ENCODE peak calls at places on chromosomes 6 and 20, in seven cellular contexts. B is psoas muscle; Z is mesothelial cell of epicardium; H is heart left ventricle; T is CD8-positive, alpha-beta T cell; C is CD4-positive, alpha-beta T cell; E is dorsolateral prefrontal cortex. U is an unnamed sample.

GRCh38 chr20:57399587-57400261 is 8.5 kb downstream of the RBM38 start:
- DNase-seq in B (peak; percentile 41), Z (no peak), H (peak; percentile 54), T (no peak), C (no peak), E (no peak), U (no peak)

GRCh38 chr6:105135056-105135455 is 44.8 kb downstream of the POPDC3 start:
- DNase-seq in B (no peak), Z (no peak), H (no peak), T (no peak), C (no peak), E (no peak), U (no peak)

GRCh38 chr20:23298155-23298554 is 52.4 kb upstream of the NXT1 start:
- DNase-seq in B (no peak), Z (no peak), H (no peak), T (no peak), C (no peak), E (no peak), U (no peak)

GRCh38 chr6:27178860-27179259 is 68.6 kb upstream of the PRSS16 start:
- DNase-seq in B (no peak), Z (no peak), H (no peak), T (no peak), C (no peak), E (no peak), U (no peak)

GRCh38 chr20:9966966-9967365 is 67.8 kb upstream of the ANKEF1 start:
- DNase-seq in B (no peak), Z (no peak), H (no peak), T (no peak), C (no peak), E (no peak), U (no peak)

GRCh38 chr6:3285049-3285639 is 26.4 kb downstream of the PSMG4 start:
- DNase-seq in B (no peak), Z (no peak), H (no peak), T (no peak), C (no peak), E (no peak), U (no peak)

GRCh38 chr6:73523434-73524123 is 2.7 kb upstream of the EEF1A1 start:
- DNase-seq in B (peak; percentile 41), Z (no peak), H (peak; percentile 65), T (peak; percentile 66), C (peak; percentile 57), E (no peak), U (peak; percentile 84)

GRCh38 chr6:83258517-83258916 is 65.4 kb downstream of the RWDD2A start:
- DNase-seq in B (no peak), Z (no peak), H (no peak), T (no peak), C (no peak), E (no peak), U (no peak)

GRCh38 chr6:148342146-148343027 is at the start of gene SASH1:
- DNase-seq in B (peak; percentile 64), Z (peak; percentile 66), H (peak; percentile 68), T (no peak), C (no peak), E (peak; percentile 80), U (peak; percentile 87)

GRCh38 chr20:17871181-17871580 is 97.4 kb downstream of the SNX5 start:
- DNase-seq in B (no peak), Z (no peak), H (no peak), T (no peak), C (no peak), E (no peak), U (no peak)

GRCh38 chr6:100404051-100404450 is 60.7 kb downstream of the SIM1 start:
- DNase-seq in B (no peak), Z (no peak), H (no peak), T (no peak), C (no peak), E (no peak), U (no peak)

GRCh38 chr20:46027245-46027853 is 1.7 kb upstream of the SLC12A5 start:
- DNase-seq in B (no peak), Z (peak; percentile 66), H (peak; percentile 30), T (no peak), C (no peak), E (no peak), U (no peak)

GRCh38 chr6:108544586-108544985 is 16.1 kb upstream of the FOXO3 start:
- DNase-seq in B (no peak), Z (no peak), H (no peak), T (no peak), C (no peak), E (no peak), U (no peak)

GRCh38 chr20:24950836-24951525 is 1.9 kb downstream of the CST7 start:
- DNase-seq in B (no peak), Z (no peak), H (no peak), T (no peak), C (no peak), E (peak; percentile 59), U (peak; percentile 78)

GRCh38 chr6:85240787-85241186 is 209.1 kb upstream of the NT5E start:
- DNase-seq in B (no peak), Z (no peak), H (no peak), T (no peak), C (no peak), E (no peak), U (no peak)

GRCh38 chr20:50113420-50114224 is 672 bp upstream of the UBE2V1 start:
- DNase-seq in B (no peak), Z (no peak), H (no peak), T (no peak), C (no peak), E (no peak), U (no peak)

GRCh38 chr20:10802201-10802600 is 128.4 kb upstream of the JAG1 start:
- DNase-seq in B (no peak), Z (no peak), H (no peak), T (no peak), C (no peak), E (no peak), U (no peak)

GRCh38 chr20:1932971-1933370 is 37.8 kb downstream of the SIRPA start:
- DNase-seq in B (no peak), Z (no peak), H (no peak), T (no peak), C (no peak), E (no peak), U (no peak)

GRCh38 chr6:1091905-1092304 is 220.0 kb upstream of the FOXQ1 start:
- DNase-seq in B (no peak), Z (no peak), H (no peak), T (no peak), C (no peak), E (no peak), U (no peak)

GRCh38 chr6:46704562-46704961 is 16.9 kb downstream of the TDRD6 start:
- DNase-seq in B (no peak), Z (no peak), H (no peak), T (no peak), C (no peak), E (no peak), U (no peak)

DNA sequence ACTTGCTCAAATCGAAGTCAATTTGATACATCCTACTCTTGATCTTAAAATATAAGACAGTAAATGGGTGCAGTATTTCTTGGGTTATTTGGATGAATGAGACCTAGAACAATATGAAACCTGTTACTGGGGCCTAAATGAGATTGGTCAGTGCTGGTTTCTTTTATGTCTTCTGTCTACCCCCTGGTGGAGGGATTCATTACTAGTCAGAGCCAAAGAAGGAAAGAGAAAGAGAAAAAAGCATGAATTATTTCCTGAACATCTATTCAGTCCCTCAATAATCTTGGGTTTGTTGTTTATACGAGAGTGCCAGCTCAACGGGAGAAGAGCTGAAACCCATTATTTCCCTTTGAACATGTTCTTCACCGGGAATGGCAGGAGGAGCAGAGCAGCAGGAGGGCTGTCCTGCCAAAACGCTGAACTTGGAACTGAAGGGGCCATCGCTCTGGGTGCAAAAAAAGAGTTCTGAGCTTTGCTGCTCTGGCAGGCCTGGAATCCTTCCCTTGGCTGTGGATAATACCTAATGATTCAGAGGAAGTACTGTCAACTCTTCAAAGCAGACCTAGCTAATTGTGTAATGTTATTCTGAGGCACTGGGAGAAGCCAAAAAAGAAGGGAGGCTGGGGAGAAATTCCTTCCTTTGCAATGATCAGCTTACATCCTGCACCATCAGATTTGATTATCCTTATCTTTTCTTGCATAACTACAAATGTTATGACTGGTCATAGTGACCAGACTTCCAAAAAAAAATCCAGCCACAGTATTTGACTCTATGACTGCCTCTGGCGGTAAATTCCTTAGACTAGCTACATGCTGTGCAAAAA is 72.0 kb downstream of the BLOC1S5 start:
- DNase-seq in B (peak; percentile 34), Z (peak; percentile 44), H (no peak), T (no peak), C (no peak), E (no peak), U (no peak)
- TF ChIP-seq CTCF in B (peak; percentile 36), Z (peak; percentile 21), H (peak; percentile 48), T (no peak), C (no peak), E (peak; percentile 49), U (peak; percentile 53)

GRCh38 chr6:4894049-4894448 is 109.8 kb downstream of the RPP40 start:
- DNase-seq in B (no peak), Z (no peak), H (no peak), T (no peak), C (no peak), E (no peak), U (no peak)
- TF ChIP-seq CTCF in B (no peak), Z (no peak), H (no peak), T (no peak), C (no peak), E (no peak), U (no peak)

DNA sequence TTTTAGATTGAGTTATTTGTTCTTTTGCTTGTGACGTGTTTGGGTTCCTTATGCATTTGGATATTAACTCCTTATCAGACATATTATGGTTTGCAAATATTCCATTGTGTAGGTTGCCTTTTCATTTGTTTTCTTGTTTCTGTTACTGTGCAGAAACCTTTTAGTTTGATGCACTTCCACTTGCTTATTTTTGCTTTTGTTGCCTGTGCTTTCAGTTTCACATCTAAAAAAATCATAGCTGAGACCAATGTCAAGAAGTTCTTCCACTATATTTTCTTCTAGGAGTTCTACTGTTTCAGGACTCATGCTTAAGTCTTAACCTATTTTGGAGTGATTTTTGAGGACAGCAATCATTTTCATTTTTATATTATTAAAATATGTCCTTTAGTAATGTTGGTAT is 113.5 kb downstream of the EPM2A start:
- DNase-seq in B (no peak), Z (no peak), H (no peak), T (no peak), C (no peak), E (no peak), U (no peak)
- TF ChIP-seq CTCF in B (no peak), Z (no peak), H (no peak), T (no peak), C (no peak), E (no peak), U (no peak)

GRCh38 chr6:93784794-93785757 is 365.7 kb upstream of the EPHA7 start:
- DNase-seq in B (no peak), Z (no peak), H (no peak), T (no peak), C (no peak), E (no peak), U (no peak)

DNA sequence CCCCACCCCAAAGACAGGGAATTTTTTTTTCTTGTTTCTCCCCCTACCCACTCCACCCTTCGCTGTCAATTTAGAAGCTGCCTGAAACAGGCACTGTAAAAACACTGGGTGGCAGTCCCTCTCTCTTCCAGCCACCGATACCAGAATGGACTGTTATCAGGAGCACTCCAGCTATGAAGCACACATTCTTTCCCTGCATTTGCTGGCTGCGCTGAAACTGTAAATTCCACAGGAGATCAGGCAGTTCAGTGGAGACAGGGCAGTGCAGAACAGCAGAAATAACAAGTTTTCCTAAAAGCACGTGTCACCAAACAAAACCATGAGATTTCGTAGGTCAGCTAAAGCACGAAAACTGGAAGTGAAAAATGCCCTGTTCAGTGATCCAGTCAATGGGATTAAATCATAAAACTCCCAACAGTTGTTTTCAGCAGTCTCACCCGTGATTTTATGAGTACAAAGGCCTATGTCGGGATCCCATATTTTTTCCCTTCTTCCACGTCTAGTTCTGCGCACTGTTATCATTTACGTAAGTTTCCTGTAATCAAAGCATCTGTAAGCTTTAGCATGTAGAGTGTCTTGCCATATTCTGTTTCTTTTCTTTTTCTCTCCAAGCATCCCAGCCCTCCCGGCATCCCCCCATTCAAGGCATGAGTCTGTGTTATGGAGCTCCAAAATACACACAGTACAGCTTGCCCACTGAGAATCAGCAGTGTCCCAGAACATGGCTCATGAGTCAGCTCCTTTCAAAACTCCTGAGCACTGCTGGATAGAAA is 359.9 kb upstream of the EPHA7 start:
- DNase-seq in B (no peak), Z (peak; percentile 37), H (peak; percentile 52), T (no peak), C (no peak), E (no peak), U (no peak)
- TF ChIP-seq CTCF in B (no peak), Z (no peak), H (no peak), T (no peak), C (no peak), E (no peak), U (peak; percentile 61)

U was measured in osteocyte.